ENCODE peak calls at places on chromosomes 4 and X, in nine cellular contexts. I, H, G, R, X, W, N, L and A are unnamed samples.

GRCh38 chrX:11190745-11191510 is 79.8 kb downstream of the HCCS start:
- DNase-seq in H (peak; percentile 64), X (peak; percentile 16), R (no peak), I (no peak), L (no peak), N (no peak), G (no peak), W (no peak), A (peak; percentile 81)

GRCh38 chrX:40154229-40154852 is 56.6 kb upstream of the BCOR start:
- DNase-seq in H (peak; percentile 40), W (peak; percentile 20), X (peak; percentile 73), L (peak; percentile 65), N (peak; percentile 75), I (no peak), R (peak; percentile 70), G (peak; percentile 85), A (no peak)

GRCh38 chr4:77586953-77587383 is 18.7 kb upstream of the CXCL13 start:
- DNase-seq in N (no peak), G (no peak), I (no peak), W (no peak), R (peak; percentile 60), X (no peak), H (peak; percentile 87), L (no peak), A (peak; percentile 87)

GRCh38 chrX:154082396-154083133 is 15.0 kb downstream of the MECP2 start:
- DNase-seq in X (peak; percentile 29), L (no peak), W (no peak), I (no peak), R (peak; percentile 79), G (no peak), N (no peak), H (peak; percentile 36), A (no peak)

GRCh38 chr4:148998719-148999118 is 556.5 kb upstream of the NR3C2 start:
- DNase-seq in H (peak; percentile 50), I (peak; percentile 24), G (peak; percentile 68), W (peak; percentile 32), R (peak; percentile 56), X (no peak), N (peak; percentile 1), L (peak; percentile 75), A (peak; percentile 19)

GRCh38 chr4:101954975-101955678 is 164.6 kb downstream of the BANK1 start:
- DNase-seq in X (no peak), H (no peak), R (no peak), W (no peak), L (no peak), G (no peak), N (no peak), I (no peak), A (no peak)

GRCh38 chr4:45985038-45985437 is 138.8 kb downstream of the GABRG1 start:
- DNase-seq in H (no peak), R (no peak), X (no peak), N (no peak), L (peak; percentile 78), I (no peak), G (no peak), W (no peak), A (no peak)

GRCh38 chr4:39976945-39977488 is 694 bp downstream of the PDS5A start:
- DNase-seq in X (peak; percentile 56), G (peak; percentile 43), L (peak; percentile 19), W (no peak), N (no peak), H (no peak), I (no peak), R (peak; percentile 56), A (peak; percentile 36)

GRCh38 chr4:77432702-77433101 is 172.9 kb upstream of the CXCL13 start:
- DNase-seq in L (peak; percentile 47), W (peak; percentile 4), R (no peak), X (no peak), N (no peak), G (peak; percentile 28), H (peak; percentile 29), I (no peak), A (peak; percentile 47)

GRCh38 chr4:1172228-1172851 is at the start of gene SPON2:
- DNase-seq in G (peak; percentile 77), L (peak; percentile 62), I (no peak), W (no peak), H (no peak), R (peak; percentile 44), N (peak; percentile 65), X (peak; percentile 51), A (no peak)

GRCh38 chr4:42152507-42153504 is at the start of gene BEND4:
- DNase-seq in G (peak; percentile 16), R (peak; percentile 7), H (no peak), X (no peak), L (peak; percentile 91), I (no peak), W (peak; percentile 83), N (peak; percentile 17), A (peak; percentile 27)

GRCh38 chr4:171186700-171187099 is 626.5 kb upstream of the GALNTL6 start:
- DNase-seq in N (no peak), L (peak; percentile 27), H (no peak), X (peak; percentile 9), G (peak; percentile 6), R (no peak), W (no peak), I (no peak), A (peak; percentile 9)

DNA sequence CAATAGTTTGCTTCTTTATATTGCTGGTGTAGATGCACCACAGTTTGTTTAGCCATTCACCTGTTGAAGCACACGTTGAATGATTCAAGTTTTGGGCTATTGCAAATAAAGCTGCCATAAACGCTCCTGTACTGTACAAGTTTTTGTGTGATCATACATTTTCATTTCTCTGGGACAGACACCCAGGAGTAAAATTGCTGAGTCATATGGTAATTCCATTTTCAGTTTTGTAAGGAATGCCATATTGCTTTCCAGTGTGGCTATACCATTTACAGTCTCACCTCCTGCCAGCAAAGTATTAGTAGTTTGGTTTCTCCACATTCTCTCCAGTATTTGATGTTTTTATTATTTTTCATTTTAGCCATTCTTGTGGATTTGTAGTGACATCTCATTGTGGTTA is 32.0 kb upstream of the CAPN6 start:
- DNase-seq in N (no peak), I (no peak), R (no peak), X (no peak), H (no peak), L (no peak), G (no peak), W (no peak), A (no peak)
- H3K4me2 ChIP-seq in N (no peak overlapping the region), I (no peak overlapping the region), R (no peak overlapping the region), X (no peak overlapping the region), H (no peak overlapping the region), L (no peak overlapping the region), G (no peak overlapping the region), W (no peak overlapping the region), A (no peak overlapping the region)

DNA sequence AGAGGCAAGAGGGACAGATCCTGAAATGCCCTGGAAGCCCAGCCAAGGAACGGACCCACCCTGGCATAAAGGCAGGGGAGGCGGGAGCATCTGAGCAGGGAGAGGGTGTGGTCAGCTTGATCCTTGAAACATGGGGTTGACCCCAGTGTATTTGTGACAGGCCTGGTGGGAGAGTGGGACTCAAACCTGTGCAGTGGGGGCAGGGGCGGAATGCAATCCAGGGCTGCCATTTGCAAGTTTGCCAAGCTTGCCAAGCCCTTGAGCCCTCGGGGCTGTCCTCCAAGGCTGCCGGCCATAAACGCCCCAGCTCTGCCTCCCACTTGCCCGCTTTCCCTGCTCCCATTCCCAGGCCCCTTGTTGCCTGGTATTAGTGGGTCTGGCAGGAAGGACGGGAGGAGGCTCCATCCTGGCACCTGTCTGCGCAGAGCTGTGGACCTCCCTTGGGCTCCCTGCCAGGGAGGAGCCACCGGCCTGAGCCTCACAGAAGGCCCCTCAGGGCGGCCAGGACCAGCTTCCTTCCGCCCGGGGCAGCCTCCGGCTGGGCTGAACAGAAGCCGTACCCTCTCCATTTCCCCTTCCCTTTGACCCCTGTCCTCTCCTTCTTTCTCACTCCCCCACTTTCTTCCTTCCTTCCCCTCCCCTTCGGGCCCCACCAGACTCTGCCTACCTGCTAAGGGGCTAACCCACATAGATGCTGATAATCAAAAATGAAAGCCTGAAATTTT is 661 bp downstream of the S100P start:
- DNase-seq in H (no peak), W (no peak), L (no peak), N (peak; percentile 39), G (no peak), X (no peak), I (no peak), R (no peak), A (no peak)
- H3K4me1 ChIP-seq in H (peaks cover 58% of the 10 kb centered on the region), W (no peaks in the 10 kb centered on the region), L (no peaks in the 10 kb centered on the region), N (peaks cover 19% of the 10 kb centered on the region), G (no peaks in the 10 kb centered on the region), X (peaks cover 47% of the 10 kb centered on the region), I (peaks cover 19% of the 10 kb centered on the region), R (peaks cover 7% of the 10 kb centered on the region), A (no peaks in the 10 kb centered on the region)

GRCh38 chr4:166432842-166433241 is 559.8 kb downstream of the TLL1 start:
- DNase-seq in N (no peak), G (no peak), I (no peak), W (no peak), R (no peak), H (peak; percentile 80), X (no peak), L (no peak), A (no peak)

GRCh38 chr4:166432125-166432524 is 559.1 kb downstream of the TLL1 start:
- DNase-seq in I (no peak), H (peak; percentile 48), L (no peak), X (no peak), W (no peak), N (no peak), R (no peak), G (no peak), A (no peak)

GRCh38 chr4:166435449-166435848 is 562.4 kb downstream of the TLL1 start:
- DNase-seq in I (no peak), X (no peak), N (no peak), G (no peak), R (peak; percentile 47), L (no peak), W (no peak), H (peak; percentile 94), A (no peak)
- TF ChIP-seq EZH2phosphoT487 in I (no peak), X (no peak), N (no peak), G (no peak), R (no peak), L (no peak), W (no peak), H (no peak), A (no peak)

DNA sequence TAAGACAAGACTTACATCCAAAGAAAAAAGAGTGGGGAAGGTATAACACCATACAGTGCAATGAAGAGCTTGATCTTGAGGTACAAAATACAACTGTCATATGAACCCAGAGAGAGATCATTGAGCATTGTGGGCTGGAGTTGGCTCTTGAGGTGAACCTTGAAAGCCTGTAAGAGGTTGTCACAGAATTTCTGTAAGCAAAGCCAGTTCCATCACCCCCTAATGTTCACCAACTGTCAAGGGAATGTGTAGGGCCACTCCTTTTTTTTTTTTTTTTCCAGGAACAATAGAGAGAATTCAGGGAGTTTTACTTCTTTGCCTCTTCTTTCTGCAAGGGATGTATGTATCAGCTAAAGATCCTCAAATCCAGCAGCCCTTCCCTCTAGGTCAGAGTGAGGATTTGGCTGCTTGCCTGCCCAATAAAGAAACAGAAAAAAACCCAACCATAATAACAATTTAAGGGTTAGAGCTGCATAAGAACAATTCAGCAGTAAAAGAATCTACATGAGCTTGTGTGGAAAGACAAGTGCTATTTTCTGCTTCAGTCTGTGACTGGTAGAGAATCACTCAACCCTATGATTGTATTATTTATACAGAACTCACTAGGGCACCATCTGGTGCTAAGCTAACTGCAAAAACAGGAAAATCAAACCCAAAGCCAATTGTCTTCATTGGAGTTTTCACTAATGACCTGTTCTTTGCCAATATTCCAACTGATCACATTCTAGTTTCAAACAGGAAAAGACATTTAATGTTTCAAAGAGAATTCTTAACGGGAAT is 217.5 kb upstream of the TEX13C start:
- DNase-seq in G (no peak), N (no peak), R (no peak), X (no peak), L (no peak), W (no peak), I (no peak), H (no peak), A (no peak)
- H3K4me2 ChIP-seq in G (no peak overlapping the region), N (no peak overlapping the region), R (no peak overlapping the region), X (no peak overlapping the region), L (no peak overlapping the region), W (no peak overlapping the region), I (no peak overlapping the region), H (no peak overlapping the region), A (no peak overlapping the region)